ENCODE peak calls at places on chromosomes 7 and 10, in seven cellular contexts. E is heart right ventricle, R is neural progenitor cell, P is substantia nigra, O is iPS DF 6.9, G is mammary epithelial cell, M is endothelial cell of umbilical vein. Q is an unnamed sample.

GRCh38 chr7:137007001-137007725 is 138.7 kb downstream of the CHRM2 start:
- DNase-seq in E (no peak), R (no peak), P (no peak), O (no peak), G (no peak), M (peak), Q (no peak)

GRCh38 chr7:67692425-67692824 is 695.8 kb downstream of the TYW1 start:
- DNase-seq in E (no peak), R (no peak), P (no peak), O (no peak), G (no peak), M (no peak), Q (no peak)

GRCh38 chr10:70757856-70758255 is 27.3 kb downstream of the TBATA start:
- DNase-seq in E (no peak), R (no peak), P (no peak), O (no peak), G (no peak), M (no peak), Q (no peak)

GRCh38 chr10:43817368-43817767 is 168.7 kb upstream of the ZNF32 start:
- DNase-seq in E (no peak), R (no peak), P (no peak), O (no peak), G (no peak), M (no peak), Q (no peak)

GRCh38 chr7:7385421-7385820 is 150.3 kb downstream of the COL28A1 start:
- DNase-seq in E (no peak), R (no peak), P (no peak), O (no peak), G (peak), M (no peak), Q (no peak)

GRCh38 chr7:100378114-100378760 is 5.0 kb downstream of the PILRA start:
- DNase-seq in E (no peak), R (no peak), P (no peak), O (no peak), G (no peak), M (no peak), Q (no peak)

GRCh38 chr7:31258391-31258790 is 82.1 kb downstream of the NEUROD6 start:
- DNase-seq in E (no peak), R (no peak), P (no peak), O (no peak), G (no peak), M (no peak), Q (no peak)

GRCh38 chr10:52258791-52259427 is 55.2 kb upstream of the DKK1 start:
- DNase-seq in E (no peak), R (peak), P (no peak), O (no peak), G (no peak), M (no peak), Q (no peak)

GRCh38 chr10:5833814-5834213 is 20.6 kb upstream of the GDI2 start:
- DNase-seq in E (no peak), R (no peak), P (no peak), O (no peak), G (no peak), M (no peak), Q (no peak)

GRCh38 chr7:128135275-128136214 is 104.3 kb upstream of the LRRC4 start:
- DNase-seq in E (peak), R (peak), P (peak), O (no peak), G (peak), M (peak), Q (peak)

GRCh38 chr7:151520419-151521229 is 929 bp upstream of the RHEB start:
- DNase-seq in E (peak), R (no peak), P (peak), O (no peak), G (no peak), M (no peak), Q (no peak)

GRCh38 chr10:110717830-110718595 is 73.9 kb downstream of the RBM20 start:
- DNase-seq in E (peak), R (no peak), P (no peak), O (no peak), G (no peak), M (no peak), Q (peak)

GRCh38 chr7:130275826-130276291 is 9.2 kb downstream of the CPA2 start:
- DNase-seq in E (no peak), R (no peak), P (no peak), O (no peak), G (peak), M (no peak), Q (no peak)

GRCh38 chr7:151210087-151210854 is at the start of gene H2BK1:
- DNase-seq in E (no peak), R (peak), P (no peak), O (no peak), G (no peak), M (no peak), Q (no peak)

GRCh38 chr7:66399566-66399965 is 194.4 kb downstream of the TPST1 start:
- DNase-seq in E (no peak), R (no peak), P (no peak), O (no peak), G (peak), M (no peak), Q (no peak)

DNA sequence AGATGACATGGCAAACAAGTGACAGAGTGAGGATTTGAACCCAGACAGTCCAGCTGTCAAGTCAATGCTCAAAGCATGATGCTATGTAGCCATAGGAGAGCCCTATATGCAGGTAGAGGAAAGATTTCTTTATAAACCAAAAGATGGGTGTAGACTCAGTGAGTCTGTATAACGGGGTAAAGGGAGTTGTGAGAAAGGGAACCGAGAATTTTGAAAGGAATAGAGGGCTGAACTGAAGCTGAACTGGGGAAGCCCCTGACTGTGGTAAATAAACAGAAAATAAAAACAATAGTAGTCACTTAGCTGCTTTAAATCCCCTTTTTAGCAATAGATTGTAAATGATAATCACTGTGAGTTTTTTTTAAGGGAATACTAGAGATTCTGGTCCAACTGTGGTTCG is 393.6 kb downstream of the GFRA1 start:
- DNase-seq in E (no peak), R (no peak), P (no peak), O (no peak), G (no peak), M (no peak), Q (no peak)
- H3K27ac ChIP-seq in E (no peak), R (no peak), P (no peak), O (no peak), G (no peak), M (no peak), Q (no peak)

GRCh38 chr7:149006345-149006725 is 22.0 kb downstream of the PDIA4 start:
- DNase-seq in E (no peak), R (no peak), P (no peak), O (no peak), G (no peak), M (no peak), Q (no peak)
- H3K27ac ChIP-seq in E (no peak), R (no peak), P (no peak), O (no peak), G (no peak), M (no peak), Q (no peak)

GRCh38 chr10:924524-924859 is 7.0 kb downstream of the LARP4B start:
- DNase-seq in E (no peak), R (no peak), P (no peak), O (no peak), G (no peak), M (no peak), Q (no peak)

GRCh38 chr10:919481-919880 is 12.0 kb downstream of the LARP4B start:
- DNase-seq in E (no peak), R (no peak), P (no peak), O (no peak), G (no peak), M (no peak), Q (no peak)

GRCh38 chr10:923844-924523 is 7.5 kb downstream of the LARP4B start:
- DNase-seq in E (no peak), R (no peak), P (no peak), O (no peak), G (no peak), M (no peak), Q (no peak)

GRCh38 chr10:920450-920849 is 11.1 kb downstream of the LARP4B start:
- DNase-seq in E (no peak), R (no peak), P (no peak), O (no peak), G (no peak), M (no peak), Q (no peak)

GRCh38 chr10:921471-922414 is 9.8 kb downstream of the LARP4B start:
- DNase-seq in E (no peak), R (no peak), P (no peak), O (no peak), G (peak), M (no peak), Q (no peak)
- H3K27ac ChIP-seq in E (no peak), R (no peak), P (no peak), O (no peak), G (no peak), M (no peak), Q (no peak)

GRCh38 chr10:79386637-79387465 is 39.6 kb downstream of the PPIF start:
- DNase-seq in E (no peak), R (no peak), P (no peak), O (no peak), G (no peak), M (no peak), Q (peak)

GRCh38 chr10:79387466-79387973 is 40.3 kb downstream of the PPIF start:
- DNase-seq in E (peak), R (no peak), P (no peak), O (no peak), G (no peak), M (no peak), Q (peak)

GRCh38 chr10:79385804-79386531 is 38.7 kb downstream of the PPIF start:
- DNase-seq in E (no peak), R (peak), P (no peak), O (no peak), G (no peak), M (no peak), Q (peak)

GRCh38 chr10:79390057-79390456 is 42.8 kb downstream of the PPIF start:
- DNase-seq in E (no peak), R (no peak), P (no peak), O (no peak), G (no peak), M (no peak), Q (no peak)

DNA sequence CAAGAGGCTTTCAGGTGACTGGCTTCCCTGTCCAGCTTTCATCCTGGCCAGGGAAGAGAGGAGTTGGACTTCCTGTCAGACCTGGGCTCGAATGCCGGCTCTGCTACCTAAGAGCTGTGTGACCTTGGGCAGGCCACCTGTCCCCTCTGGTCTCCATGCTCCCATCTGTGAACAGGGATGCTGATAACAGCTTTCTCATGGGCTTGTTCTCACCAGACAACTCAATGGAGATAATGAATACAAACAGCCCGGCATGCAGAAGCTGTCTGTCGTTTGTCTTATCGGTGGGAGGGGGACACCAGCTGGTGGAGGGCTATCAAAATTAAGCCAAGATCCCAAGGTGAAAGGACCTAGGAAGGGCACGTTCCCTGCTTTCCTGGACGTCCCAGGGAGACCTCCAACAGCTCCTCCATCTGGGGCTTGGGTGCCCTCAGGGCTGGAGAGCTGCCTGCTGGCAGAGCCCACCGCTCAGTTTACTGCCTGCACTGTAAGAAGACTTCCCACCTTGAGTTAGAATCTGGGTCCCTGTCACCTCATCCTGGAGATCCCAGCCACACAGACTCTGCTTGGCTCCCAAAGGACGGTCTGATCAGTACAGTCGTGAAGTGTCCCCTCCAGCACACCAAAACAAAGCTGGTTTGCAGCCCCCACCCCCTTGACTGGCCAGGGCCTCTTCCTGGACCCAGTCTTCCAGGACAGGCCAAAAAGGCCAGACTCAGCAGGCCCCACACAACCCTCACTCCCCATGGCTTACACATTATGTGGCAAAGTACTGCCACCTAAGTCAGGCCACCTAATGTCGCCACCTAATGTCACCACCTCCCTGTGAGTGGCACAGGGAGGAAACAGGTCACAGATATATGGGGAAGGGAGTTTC is 40.9 kb downstream of the PPIF start:
- DNase-seq in E (peak), R (no peak), P (no peak), O (no peak), G (no peak), M (no peak), Q (peak)
- H3K27ac ChIP-seq in E (peak), R (no peak), P (peak), O (no peak), G (no peak), M (no peak), Q (peak)